ENCODE peak calls at places on chromosome 10, in ten cellular contexts. S is cardiac septum; Y is OCI-M1; Q is AG20443; I is K562; K is T-helper 2 cell; B is neuronal stem cell; U is heart left ventricle; F is activated CD4-positive, alpha-beta memory T cell treated with anti-CD3 and anti-CD28 coated beads, Interleukin-2, amount 10 ng/mL, durations not matched to agents 7 days and 5 days; L is T-helper 9 cell. E is an unnamed sample.

GRCh38 chr10:104142081-104142480 is 20.1 kb downstream of the SFR1 start:
- DNase-seq in K (no peak), B (no peak), Q (no peak), I (no peak), Y (no peak), U (no peak), L (no peak), S (no peak), F (no peak), E (no peak)

GRCh38 chr10:28077889-28078288 is 79.0 kb upstream of the ODAD2 start:
- DNase-seq in B (peak; percentile 4), I (no peak), U (no peak), Y (no peak), S (no peak), K (no peak), Q (peak; percentile 37), L (no peak), F (no peak), E (no peak)

GRCh38 chr10:125419831-125420230 is 259.5 kb upstream of the CTBP2 start:
- DNase-seq in I (no peak), F (no peak), B (no peak), U (no peak), Q (no peak), Y (no peak), S (no peak), L (no peak), K (no peak), E (no peak)

GRCh38 chr10:31582365-31583052 is 263.5 kb downstream of the ZEB1 start:
- DNase-seq in F (no peak), I (no peak), K (no peak), Q (no peak), U (peak; percentile 30), B (no peak), S (no peak), L (no peak), Y (no peak), E (no peak)

GRCh38 chr10:31204090-31204489 is 114.9 kb upstream of the ZEB1 start:
- DNase-seq in Y (no peak), B (no peak), I (no peak), U (peak; percentile 77), F (no peak), Q (no peak), S (no peak), K (no peak), L (no peak), E (no peak)

GRCh38 chr10:6083523-6084475 is 5.0 kb upstream of the RBM17 start:
- DNase-seq in U (no peak), B (no peak), L (no peak), Y (no peak), Q (no peak), F (peak; percentile 77), K (peak; percentile 41), I (no peak), S (no peak), E (no peak)

GRCh38 chr10:95628786-95629185 is 27.7 kb downstream of the ALDH18A1 start:
- DNase-seq in Q (no peak), B (no peak), K (no peak), Y (no peak), I (no peak), L (no peak), S (no peak), F (no peak), U (no peak), E (no peak)

GRCh38 chr10:79250259-79250658 is 97.0 kb upstream of the PPIF start:
- DNase-seq in K (no peak), S (peak; percentile 90), I (no peak), B (no peak), Y (no peak), L (no peak), F (no peak), Q (no peak), U (no peak), E (peak; percentile 63)

GRCh38 chr10:66869635-66870034 is 56.2 kb upstream of the LRRTM3 start:
- DNase-seq in Y (no peak), L (no peak), I (no peak), K (no peak), F (no peak), U (no peak), S (no peak), B (no peak), Q (no peak), E (no peak)

GRCh38 chr10:90871279-90871760 is 454 bp upstream of the RPP30 start:
- DNase-seq in L (no peak), Y (peak; percentile 92), F (peak; percentile 52), I (peak; percentile 70), U (peak; percentile 22), B (peak; percentile 70), Q (peak; percentile 54), K (peak; percentile 11), S (no peak), E (no peak)

GRCh38 chr10:77284797-77285196 is 352.8 kb downstream of the KCNMA1 start:
- DNase-seq in S (no peak), B (no peak), U (no peak), I (no peak), Y (no peak), F (no peak), L (no peak), K (no peak), Q (no peak), E (no peak)

GRCh38 chr10:132362151-132362611 is 30.2 kb downstream of the LRRC27 start:
- DNase-seq in S (peak; percentile 73), K (no peak), U (no peak), B (no peak), Q (no peak), F (no peak), I (no peak), L (no peak), Y (no peak), E (no peak)

GRCh38 chr10:79905322-79906314 is 43.3 kb downstream of the SFTPD start:
- DNase-seq in S (no peak), Q (no peak), I (no peak), B (no peak), L (no peak), F (no peak), K (no peak), U (no peak), Y (peak; percentile 61), E (no peak)

GRCh38 chr10:102452672-102453340 is 1.5 kb upstream of the C10orf95 start:
- DNase-seq in U (no peak), L (no peak), Q (peak; percentile 71), K (no peak), S (no peak), I (peak; percentile 70), Y (peak; percentile 57), F (peak; percentile 76), B (no peak), E (no peak)

GRCh38 chr10:131323880-131324279 is 12.4 kb upstream of the TCERG1L start:
- DNase-seq in F (no peak), L (no peak), B (no peak), K (no peak), I (no peak), U (no peak), Q (no peak), S (no peak), Y (no peak), E (no peak)

GRCh38 chr10:16787361-16787791 is 29.8 kb downstream of the RSU1 start:
- DNase-seq in U (no peak), F (peak; percentile 76), K (peak; percentile 66), Y (no peak), I (no peak), S (no peak), Q (no peak), B (no peak), L (peak; percentile 52), E (no peak)

GRCh38 chr10:44293306-44293778 is 91.6 kb downstream of the CXCL12 start:
- DNase-seq in B (no peak), F (no peak), K (no peak), U (no peak), Y (no peak), I (no peak), L (no peak), Q (no peak), S (no peak), E (no peak)

GRCh38 chr10:52056296-52056695 is 257.8 kb upstream of the DKK1 start:
- DNase-seq in Q (no peak), I (no peak), U (no peak), L (no peak), Y (no peak), F (no peak), B (no peak), K (no peak), S (no peak), E (no peak)

GRCh38 chr10:69239816-69240434 is 19.8 kb downstream of the HKDC1 start:
- DNase-seq in S (no peak), K (no peak), U (no peak), F (no peak), L (no peak), I (no peak), B (no peak), Y (no peak), Q (peak; percentile 71), E (no peak)

GRCh38 chr10:89352039-89352597 is 24.3 kb downstream of the IFIT3 start:
- DNase-seq in Y (peak; percentile 53), B (no peak), S (no peak), K (no peak), I (peak; percentile 35), F (no peak), L (no peak), Q (peak; percentile 81), U (peak; percentile 51), E (no peak)

GRCh38 chr10:13453896-13454295 is 74.9 kb downstream of the BEND7 start:
- DNase-seq in S (no peak), I (no peak), L (no peak), U (no peak), Q (no peak), B (no peak), F (peak; percentile 21), K (no peak), Y (peak; percentile 56), E (no peak)

GRCh38 chr10:112565434-112566053 is 118.5 kb downstream of the VTI1A start:
- DNase-seq in K (no peak), L (no peak), S (no peak), Y (peak; percentile 88), Q (peak; percentile 55), U (peak; percentile 28), B (peak; percentile 58), F (peak; percentile 18), I (peak; percentile 60), E (no peak)

GRCh38 chr10:35459449-35459847 is 123.1 kb downstream of the CCNY start:
- DNase-seq in K (no peak), L (no peak), Q (no peak), F (no peak), I (no peak), U (no peak), B (no peak), S (no peak), Y (no peak), E (no peak)

GRCh38 chr10:30554443-30554831 is 75.1 kb downstream of the LYZL2 start:
- DNase-seq in Q (no peak), I (no peak), S (no peak), L (no peak), F (no peak), B (no peak), K (no peak), Y (no peak), U (no peak), E (no peak)

GRCh38 chr10:34405611-34406462 is 409.3 kb downstream of the PARD3 start:
- DNase-seq in F (no peak), K (no peak), U (no peak), S (no peak), Y (peak; percentile 3), B (no peak), Q (no peak), L (no peak), I (no peak), E (no peak)

E was measured in activated B cell treated with CpG ODN at 0.5 μM for 24 hours.